ENCODE peak calls at places on chromosomes 5 and 9, in six cellular contexts. One of them, this sample, is unnamed.

GRCh38 chr9:16681659-16681990 is 188.8 kb downstream of the BNC2 start:
- DNase-seq in BE2C: no peak
- DNase-seq in A549: no peak
- DNase-seq in dorsolateral prefrontal cortex: no peak
- DNase-seq in epithelial cell of esophagus: no peak
- DNase-seq in pancreas: no peak
- DNase-seq in this sample: no peak

GRCh38 chr5:125595095-125595494 is 828.1 kb upstream of the GRAMD2B start:
- DNase-seq in pancreas: no peak
- DNase-seq in dorsolateral prefrontal cortex: peak
- DNase-seq in epithelial cell of esophagus: no peak
- DNase-seq in BE2C: no peak
- DNase-seq in A549: no peak
- DNase-seq in this sample: no peak

GRCh38 chr5:155906046-155906445 is 420.9 kb upstream of the SGCD start:
- DNase-seq in A549: no peak
- DNase-seq in BE2C: no peak
- DNase-seq in pancreas: no peak
- DNase-seq in dorsolateral prefrontal cortex: no peak
- DNase-seq in epithelial cell of esophagus: no peak
- DNase-seq in this sample: no peak

GRCh38 chr9:107283621-107284616 is 840 bp downstream of the RAD23B start:
- DNase-seq in dorsolateral prefrontal cortex: peak
- DNase-seq in BE2C: peak
- DNase-seq in pancreas: peak
- DNase-seq in A549: peak
- DNase-seq in epithelial cell of esophagus: peak
- DNase-seq in this sample: peak

GRCh38 chr9:107141967-107142366 is 141.1 kb upstream of the RAD23B start:
- DNase-seq in A549: no peak
- DNase-seq in dorsolateral prefrontal cortex: no peak
- DNase-seq in pancreas: no peak
- DNase-seq in epithelial cell of esophagus: peak
- DNase-seq in BE2C: no peak
- DNase-seq in this sample: no peak

GRCh38 chr9:121924700-121925099 is 168.4 kb downstream of the TTLL11 start:
- DNase-seq in A549: no peak
- DNase-seq in pancreas: no peak
- DNase-seq in epithelial cell of esophagus: no peak
- DNase-seq in BE2C: no peak
- DNase-seq in dorsolateral prefrontal cortex: no peak
- DNase-seq in this sample: no peak

GRCh38 chr9:91120200-91120599 is 241.5 kb downstream of the AUH start:
- DNase-seq in pancreas: no peak
- DNase-seq in dorsolateral prefrontal cortex: no peak
- DNase-seq in A549: no peak
- DNase-seq in BE2C: no peak
- DNase-seq in epithelial cell of esophagus: no peak
- DNase-seq in this sample: no peak

GRCh38 chr9:89922099-89922498 is 317.3 kb downstream of the GADD45G start:
- DNase-seq in pancreas: no peak
- DNase-seq in BE2C: peak
- DNase-seq in A549: no peak
- DNase-seq in epithelial cell of esophagus: no peak
- DNase-seq in dorsolateral prefrontal cortex: no peak
- DNase-seq in this sample: no peak

GRCh38 chr5:131259326-131259725 is 4.5 kb upstream of the CDC42SE2 start:
- DNase-seq in pancreas: no peak
- DNase-seq in BE2C: no peak
- DNase-seq in epithelial cell of esophagus: no peak
- DNase-seq in dorsolateral prefrontal cortex: no peak
- DNase-seq in A549: no peak
- DNase-seq in this sample: no peak

GRCh38 chr5:173139631-173140030 is 4.7 kb upstream of the BNIP1 start:
- DNase-seq in pancreas: no peak
- DNase-seq in epithelial cell of esophagus: no peak
- DNase-seq in BE2C: no peak
- DNase-seq in A549: no peak
- DNase-seq in dorsolateral prefrontal cortex: no peak
- DNase-seq in this sample: no peak

GRCh38 chr5:124732349-124732875 is 14.0 kb downstream of the ZNF608 start:
- DNase-seq in BE2C: no peak
- DNase-seq in epithelial cell of esophagus: no peak
- DNase-seq in dorsolateral prefrontal cortex: no peak
- DNase-seq in pancreas: no peak
- DNase-seq in A549: no peak
- DNase-seq in this sample: no peak

GRCh38 chr9:94693485-94694191 is 32.9 kb upstream of the AOPEP start:
- DNase-seq in pancreas: no peak
- DNase-seq in epithelial cell of esophagus: no peak
- DNase-seq in dorsolateral prefrontal cortex: no peak
- DNase-seq in A549: no peak
- DNase-seq in BE2C: peak
- DNase-seq in this sample: no peak

GRCh38 chr5:100270323-100270771 is 264.8 kb upstream of the FAM174A start:
- DNase-seq in A549: no peak
- DNase-seq in epithelial cell of esophagus: no peak
- DNase-seq in BE2C: no peak
- DNase-seq in dorsolateral prefrontal cortex: no peak
- DNase-seq in pancreas: no peak
- DNase-seq in this sample: no peak

GRCh38 chr9:72305102-72305546 is 59.9 kb downstream of the ZFAND5 start:
- DNase-seq in epithelial cell of esophagus: peak
- DNase-seq in BE2C: peak
- DNase-seq in dorsolateral prefrontal cortex: peak
- DNase-seq in pancreas: peak
- DNase-seq in A549: peak
- DNase-seq in this sample: peak

DNA sequence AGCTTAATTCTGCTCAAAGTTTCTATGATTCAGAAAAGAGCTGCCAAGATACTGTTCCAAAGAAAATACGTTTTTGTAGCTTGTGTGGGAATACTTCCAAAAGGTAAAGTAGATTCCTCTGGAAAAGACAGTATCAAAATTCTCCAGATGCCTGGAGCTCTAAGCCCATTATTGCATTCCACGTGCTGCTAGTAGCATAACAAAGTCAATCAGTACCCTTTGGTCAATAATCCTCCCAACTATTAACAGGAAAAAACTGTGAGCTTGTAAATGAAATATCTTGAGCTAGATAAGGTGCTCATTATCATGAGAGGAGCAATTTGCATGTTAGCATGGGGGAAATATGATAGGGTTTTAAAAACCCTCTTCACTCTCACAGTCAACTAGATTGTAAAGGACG is 229.5 kb upstream of the TYRP1 start:
- DNase-seq in dorsolateral prefrontal cortex: no peak
- DNase-seq in BE2C: no peak
- DNase-seq in pancreas: no peak
- DNase-seq in epithelial cell of esophagus: no peak
- DNase-seq in A549: no peak
- DNase-seq in this sample: no peak
- TF ChIP-seq CTCF in dorsolateral prefrontal cortex: no peak
- TF ChIP-seq CTCF in BE2C: no peak
- TF ChIP-seq CTCF in pancreas: no peak
- TF ChIP-seq CTCF in epithelial cell of esophagus: no peak
- TF ChIP-seq CTCF in A549: no peak
- TF ChIP-seq CTCF in this sample: no peak

GRCh38 chr5:154801083-154801482 is 45.9 kb downstream of the LARP1 start:
- DNase-seq in pancreas: no peak
- DNase-seq in A549: no peak
- DNase-seq in epithelial cell of esophagus: peak
- DNase-seq in dorsolateral prefrontal cortex: no peak
- DNase-seq in BE2C: no peak
- DNase-seq in this sample: no peak
- TF ChIP-seq CTCF in pancreas: no peak
- TF ChIP-seq CTCF in A549: no peak
- TF ChIP-seq CTCF in epithelial cell of esophagus: no peak
- TF ChIP-seq CTCF in dorsolateral prefrontal cortex: no peak
- TF ChIP-seq CTCF in BE2C: no peak
- TF ChIP-seq CTCF in this sample: no peak

GRCh38 chr9:125472926-125473701 is 211.5 kb downstream of the GAPVD1 start:
- DNase-seq in pancreas: no peak
- DNase-seq in BE2C: peak
- DNase-seq in A549: no peak
- DNase-seq in epithelial cell of esophagus: no peak
- DNase-seq in dorsolateral prefrontal cortex: no peak
- DNase-seq in this sample: no peak
- TF ChIP-seq CTCF in pancreas: no peak
- TF ChIP-seq CTCF in BE2C: no peak
- TF ChIP-seq CTCF in A549: no peak
- TF ChIP-seq CTCF in epithelial cell of esophagus: no peak
- TF ChIP-seq CTCF in dorsolateral prefrontal cortex: no peak
- TF ChIP-seq CTCF in this sample: no peak

GRCh38 chr9:84815554-84815953 is 146.0 kb downstream of the NTRK2 start:
- DNase-seq in dorsolateral prefrontal cortex: no peak
- DNase-seq in BE2C: no peak
- DNase-seq in pancreas: no peak
- DNase-seq in epithelial cell of esophagus: no peak
- DNase-seq in A549: no peak
- DNase-seq in this sample: no peak
- TF ChIP-seq CTCF in dorsolateral prefrontal cortex: no peak
- TF ChIP-seq CTCF in BE2C: no peak
- TF ChIP-seq CTCF in pancreas: no peak
- TF ChIP-seq CTCF in epithelial cell of esophagus: no peak
- TF ChIP-seq CTCF in A549: no peak
- TF ChIP-seq CTCF in this sample: no peak

GRCh38 chr5:150656191-150657132 is 4.6 kb upstream of the MYOZ3 start:
- DNase-seq in epithelial cell of esophagus: peak
- DNase-seq in pancreas: peak
- DNase-seq in dorsolateral prefrontal cortex: peak
- DNase-seq in A549: peak
- DNase-seq in BE2C: peak
- DNase-seq in this sample: peak
- TF ChIP-seq CTCF in epithelial cell of esophagus: peak
- TF ChIP-seq CTCF in pancreas: peak
- TF ChIP-seq CTCF in dorsolateral prefrontal cortex: peak
- TF ChIP-seq CTCF in A549: peak
- TF ChIP-seq CTCF in BE2C: peak
- TF ChIP-seq CTCF in this sample: peak

DNA sequence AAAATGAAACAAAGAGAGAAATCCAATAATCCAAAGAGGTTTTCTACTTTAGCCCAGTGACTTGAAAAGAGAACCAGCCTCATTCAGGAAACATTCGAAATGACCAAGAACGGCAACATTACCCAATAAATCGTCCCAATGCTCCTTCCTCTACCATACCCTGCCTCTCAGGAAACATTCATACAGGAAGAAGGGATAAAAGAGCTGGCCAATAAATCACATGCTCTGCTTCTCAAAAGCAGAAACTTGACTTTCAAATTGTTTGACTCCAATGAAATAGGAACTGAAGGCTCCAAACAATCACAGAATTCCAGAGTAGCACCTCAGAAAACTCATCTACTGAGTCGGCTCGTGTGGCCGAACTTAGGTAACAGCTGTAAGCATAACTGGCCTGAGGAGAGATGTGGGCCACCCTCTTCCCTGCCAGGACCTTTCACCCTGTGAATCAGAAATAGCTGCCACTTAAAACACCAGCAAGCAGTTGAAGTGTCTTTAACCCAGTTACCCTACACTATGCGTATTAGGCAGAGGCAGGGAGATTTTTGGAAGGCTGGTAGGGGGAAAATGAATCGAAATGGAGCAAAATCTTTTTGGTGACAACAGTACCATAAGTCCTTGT is 14.6 kb downstream of the ARL15 start:
- DNase-seq in dorsolateral prefrontal cortex: no peak
- DNase-seq in epithelial cell of esophagus: no peak
- DNase-seq in pancreas: no peak
- DNase-seq in A549: no peak
- DNase-seq in BE2C: no peak
- DNase-seq in this sample: no peak
- TF ChIP-seq CTCF in dorsolateral prefrontal cortex: no peak
- TF ChIP-seq CTCF in epithelial cell of esophagus: no peak
- TF ChIP-seq CTCF in pancreas: no peak
- TF ChIP-seq CTCF in A549: no peak
- TF ChIP-seq CTCF in BE2C: no peak
- TF ChIP-seq CTCF in this sample: no peak

This sample was measured in GM10248.